ENCODE peak calls at places on chromosomes 4 and X, in eight cellular contexts. W is left lung; S is CD4-positive, alpha-beta T cell; X is upper lobe of right lung; D is CD4-positive, CD25-positive, alpha-beta regulatory T cell; T is heart right ventricle; U is stimulated activated naive CD8-positive, alpha-beta T cell treated with anti-CD3 and anti-CD28 coated beads, Interleukin-15, Interleukin-2, amounts not matched to agents 100 U/mL and 50 U/mL, for 24 hours; K is activated CD8-positive, alpha-beta T cell treated with anti-CD3 and anti-CD28 coated beads, Interleukin-2, amount 10 ng/mL, durations not matched to agents 7 days and 5 days. Z is an unnamed sample.

GRCh38 chrX:124530803-124531202 is 184.4 kb downstream of the SH2D1A start:
- ATAC-seq in U (no peak), X (no peak), T (no peak), S (no peak), D (no peak), K (no peak), W (no peak), Z (no peak)

GRCh38 chr4:1361391-1361790 is 14.4 kb downstream of the UVSSA start:
- ATAC-seq in X (no peak), T (no peak), S (no peak), W (no peak), D (no peak), U (no peak), K (no peak), Z (no peak)

GRCh38 chr4:24793219-24794005 is 2.0 kb upstream of the SOD3 start:
- ATAC-seq in T (no peak), W (no peak), D (no peak), K (no peak), U (no peak), S (no peak), X (no peak), Z (peak; percentile 7)

GRCh38 chr4:8571702-8572685 is 8.2 kb upstream of the GPR78 start:
- ATAC-seq in W (no peak), T (no peak), U (no peak), K (no peak), S (no peak), D (no peak), X (no peak), Z (no peak)

GRCh38 chrX:139554991-139555675 is 24.6 kb downstream of the F9 start:
- ATAC-seq in S (no peak), D (no peak), K (no peak), T (no peak), U (no peak), X (no peak), W (no peak), Z (no peak)

GRCh38 chr4:40190465-40190864 is 6.4 kb upstream of the RHOH start:
- ATAC-seq in K (no peak), S (no peak), U (no peak), T (no peak), D (no peak), X (no peak), W (no peak), Z (no peak)

GRCh38 chr4:153790962-153791551 is 2.2 kb upstream of the SFRP2 start:
- ATAC-seq in D (no peak), K (peak; percentile 71), S (peak; percentile 48), U (peak; percentile 45), W (peak; percentile 40), T (no peak), X (peak; percentile 48), Z (peak; percentile 49)

GRCh38 chr4:128560754-128561495 is 248.6 kb upstream of the JADE1 start:
- ATAC-seq in D (no peak), U (no peak), X (peak; percentile 22), T (no peak), S (no peak), W (no peak), K (no peak), Z (no peak)

GRCh38 chrX:105744291-105744690 is 78.0 kb upstream of the NRK start:
- ATAC-seq in W (no peak), S (no peak), K (no peak), D (no peak), T (no peak), U (no peak), X (no peak), Z (no peak)

GRCh38 chr4:6857009-6857882 is 52.4 kb upstream of the TBC1D14 start:
- ATAC-seq in U (no peak), D (no peak), K (no peak), W (no peak), S (no peak), T (peak; percentile 25), X (no peak), Z (no peak)

GRCh38 chrX:72621163-72621562 is 48.5 kb upstream of the HDAC8 start:
- ATAC-seq in X (no peak), S (no peak), D (no peak), K (no peak), W (peak; percentile 40), T (no peak), U (peak; percentile 24), Z (peak; percentile 7)

GRCh38 chr4:55125087-55125721 is at the start of gene KDR:
- ATAC-seq in T (peak; percentile 96), X (peak; percentile 85), S (no peak), U (no peak), W (peak; percentile 91), K (no peak), D (no peak), Z (peak; percentile 88)

GRCh38 chrX:47217121-47217851 is 1.2 kb upstream of the CDK16 start:
- ATAC-seq in K (no peak), W (peak; percentile 1), S (peak; percentile 9), D (no peak), T (peak; percentile 5), X (no peak), U (peak; percentile 32), Z (peak; percentile 5)

GRCh38 chrX:154056739-154057367 is 37.2 kb upstream of the IRAK1 start:
- ATAC-seq in X (peak; percentile 82), T (no peak), K (no peak), U (no peak), S (peak; percentile 62), W (peak; percentile 61), D (peak; percentile 60), Z (no peak)

GRCh38 chr4:6939761-6940743 is 30.4 kb downstream of the TBC1D14 start:
- ATAC-seq in T (peak; percentile 12), D (no peak), K (no peak), W (no peak), S (no peak), X (peak; percentile 47), U (no peak), Z (no peak)

GRCh38 chrX:87005183-87005582 is 512.4 kb upstream of the KLHL4 start:
- ATAC-seq in U (no peak), T (no peak), D (no peak), X (no peak), W (no peak), K (no peak), S (no peak), Z (no peak)

GRCh38 chrX:66013195-66013816 is 26.6 kb downstream of the VSIG4 start:
- ATAC-seq in K (no peak), S (no peak), U (no peak), T (no peak), X (peak; percentile 64), W (peak; percentile 49), D (no peak), Z (no peak)

Z was measured in SK-N-SH treated with all-trans-retinoic acid at 6 μM for 48 hours.